ENCODE peak calls at places on chromosomes 1 and 21, in ten cellular contexts. Z, Y, V, R, G, N, W, S, O and X are unnamed samples.

GRCh38 chr1:66371233-66372005 is 162.5 kb upstream of the SGIP1 start:
- DNase-seq in Z (no peak), Y (peak), V (no peak), R (peak), G (no peak), N (peak), W (peak), S (no peak), O (no peak), X (no peak)

GRCh38 chr1:109468903-109469302 is 2.6 kb downstream of the SYPL2 start:
- DNase-seq in Z (no peak), Y (no peak), V (no peak), R (no peak), G (no peak), N (no peak), W (no peak), S (no peak), O (no peak), X (no peak)

GRCh38 chr1:67001682-67002425 is 52.1 kb downstream of the SLC35D1 start:
- DNase-seq in Z (no peak), Y (no peak), V (no peak), R (no peak), G (no peak), N (peak), W (peak), S (no peak), O (no peak), X (no peak)

GRCh38 chr1:115650961-115651360 is 9.2 kb downstream of the VANGL1 start:
- DNase-seq in Z (no peak), Y (no peak), V (no peak), R (no peak), G (no peak), N (no peak), W (no peak), S (no peak), O (no peak), X (no peak)

GRCh38 chr1:178344513-178345077 is 152.2 kb downstream of the CLEC20A start:
- DNase-seq in Z (peak), Y (peak), V (peak), R (peak), G (no peak), N (no peak), W (peak), S (peak), O (peak), X (no peak)

GRCh38 chr1:55107111-55107510 is 67.8 kb downstream of the PCSK9 start:
- DNase-seq in Z (no peak), Y (no peak), V (no peak), R (peak), G (no peak), N (no peak), W (no peak), S (no peak), O (no peak), X (no peak)

GRCh38 chr1:17338706-17339493 is 30.9 kb downstream of the PADI4 start:
- DNase-seq in Z (no peak), Y (no peak), V (no peak), R (no peak), G (no peak), N (no peak), W (no peak), S (no peak), O (no peak), X (no peak)

GRCh38 chr21:34797202-34797527 is 128.4 kb downstream of the CLIC6 start:
- DNase-seq in Z (no peak), Y (no peak), V (no peak), R (no peak), G (no peak), N (no peak), W (no peak), S (no peak), O (no peak), X (no peak)

GRCh38 chr1:107493111-107493716 is 352.4 kb downstream of the NTNG1 start:
- DNase-seq in Z (no peak), Y (no peak), V (no peak), R (no peak), G (no peak), N (no peak), W (no peak), S (no peak), O (no peak), X (no peak)

GRCh38 chr1:33086384-33086850 is 5.5 kb downstream of the AZIN2 start:
- DNase-seq in Z (peak), Y (peak), V (peak), R (peak), G (no peak), N (peak), W (peak), S (peak), O (no peak), X (no peak)

GRCh38 chr1:31389616-31390015 is 16.7 kb upstream of the FABP3 start:
- DNase-seq in Z (no peak), Y (no peak), V (no peak), R (no peak), G (no peak), N (no peak), W (no peak), S (no peak), O (no peak), X (no peak)

GRCh38 chr1:202854787-202855186 is 34.2 kb downstream of the RABIF start:
- DNase-seq in Z (no peak), Y (no peak), V (no peak), R (no peak), G (no peak), N (no peak), W (no peak), S (no peak), O (no peak), X (no peak)

GRCh38 chr1:100892554-100892953 is 2.1 kb downstream of the EXTL2 start:
- DNase-seq in Z (no peak), Y (no peak), V (no peak), R (no peak), G (no peak), N (no peak), W (no peak), S (no peak), O (no peak), X (no peak)

GRCh38 chr21:25997788-25998611 is 172.6 kb downstream of the APP start:
- DNase-seq in Z (no peak), Y (no peak), V (peak), R (no peak), G (no peak), N (no peak), W (no peak), S (no peak), O (no peak), X (no peak)

GRCh38 chr1:43386676-43387075 is 2.9 kb downstream of the MED8 start:
- DNase-seq in Z (no peak), Y (no peak), V (no peak), R (no peak), G (no peak), N (no peak), W (no peak), S (no peak), O (no peak), X (no peak)

GRCh38 chr1:43379476-43379875 is 10.1 kb downstream of the MED8 start:
- DNase-seq in Z (no peak), Y (no peak), V (no peak), R (no peak), G (no peak), N (no peak), W (no peak), S (no peak), O (no peak), X (no peak)

GRCh38 chr1:43382027-43382771 is 7.4 kb downstream of the MED8 start:
- DNase-seq in Z (no peak), Y (no peak), V (no peak), R (peak), G (no peak), N (no peak), W (no peak), S (no peak), O (no peak), X (no peak)

GRCh38 chr1:43381609-43382008 is 8.0 kb downstream of the MED8 start:
- DNase-seq in Z (no peak), Y (no peak), V (no peak), R (no peak), G (no peak), N (no peak), W (no peak), S (no peak), O (no peak), X (no peak)

GRCh38 chr1:43383449-43383848 is 6.2 kb downstream of the MED8 start:
- DNase-seq in Z (no peak), Y (no peak), V (no peak), R (no peak), G (no peak), N (no peak), W (no peak), S (no peak), O (no peak), X (no peak)
- TF ChIP-seq CTCF in Z (peak), Y (no peak), V (no peak), R (no peak), G (no peak), N (peak), W (no peak), S (no peak), O (no peak), X (no peak)

GRCh38 chr1:180157108-180157507 is 2.4 kb downstream of the QSOX1 start:
- DNase-seq in Z (no peak), Y (peak), V (no peak), R (peak), G (no peak), N (no peak), W (no peak), S (no peak), O (no peak), X (no peak)
- H3K4me3 ChIP-seq in Z (no peak), Y (peak), V (no peak), R (peak), G (no peak), N (no peak), W (no peak), S (no peak), O (no peak), X (no peak)

DNA sequence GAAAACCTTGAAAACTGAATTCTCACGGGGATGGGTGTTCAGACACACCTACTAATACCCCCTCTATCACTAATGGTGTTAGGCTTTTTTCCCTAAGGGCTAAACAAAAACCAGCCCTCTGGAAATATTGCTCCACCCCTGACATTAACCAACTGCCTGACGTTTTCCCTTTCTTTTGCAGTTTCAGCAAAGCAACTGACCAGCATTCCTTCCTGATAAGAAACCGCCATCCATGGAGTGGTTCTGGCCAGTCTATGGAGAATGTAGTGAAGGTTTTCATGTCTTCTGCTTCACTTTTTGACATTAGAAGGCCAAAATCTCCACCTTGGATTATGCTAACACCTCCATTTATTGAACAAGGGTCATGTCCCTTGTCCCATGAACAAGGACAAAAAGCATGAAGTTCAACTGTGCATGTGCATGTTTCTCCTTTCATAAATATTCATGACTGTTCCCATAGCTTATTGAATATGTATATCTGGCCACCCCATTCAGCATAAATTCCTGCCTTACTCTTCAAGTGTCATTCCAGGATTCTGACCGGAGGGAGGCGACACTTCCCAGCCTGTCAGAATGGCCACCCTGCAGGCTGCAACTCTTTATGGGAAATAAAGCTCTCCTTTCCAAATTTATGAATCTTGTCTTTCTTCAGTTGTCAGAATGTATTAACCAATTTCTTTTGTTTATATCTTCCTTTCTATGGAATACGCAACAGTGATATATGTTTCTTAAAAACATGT is 314.3 kb downstream of the HHIPL2 start:
- DNase-seq in Z (no peak), Y (peak), V (no peak), R (peak), G (no peak), N (no peak), W (no peak), S (no peak), O (no peak), X (no peak)
- TF ChIP-seq CTCF in Z (no peak), Y (no peak), V (peak), R (no peak), G (no peak), N (no peak), W (no peak), S (peak), O (no peak), X (no peak)

GRCh38 chr1:244076740-244077139 is 25.7 kb downstream of the ZBTB18 start:
- DNase-seq in Z (no peak), Y (no peak), V (no peak), R (no peak), G (no peak), N (no peak), W (no peak), S (no peak), O (no peak), X (no peak)

GRCh38 chr1:244075247-244075722 is 24.2 kb downstream of the ZBTB18 start:
- DNase-seq in Z (no peak), Y (no peak), V (peak), R (no peak), G (no peak), N (no peak), W (no peak), S (no peak), O (no peak), X (no peak)

GRCh38 chr1:244077473-244078220 is 26.6 kb downstream of the ZBTB18 start:
- DNase-seq in Z (no peak), Y (peak), V (no peak), R (no peak), G (peak), N (no peak), W (no peak), S (no peak), O (no peak), X (no peak)

GRCh38 chr1:244069499-244069898 is 18.4 kb downstream of the ZBTB18 start:
- DNase-seq in Z (no peak), Y (no peak), V (no peak), R (no peak), G (no peak), N (no peak), W (no peak), S (no peak), O (no peak), X (no peak)

GRCh38 chr1:244074559-244075171 is 23.6 kb downstream of the ZBTB18 start:
- DNase-seq in Z (no peak), Y (no peak), V (no peak), R (no peak), G (peak), N (no peak), W (no peak), S (no peak), O (no peak), X (no peak)
- H3K4me3 ChIP-seq in Z (no peak), Y (no peak), V (no peak), R (no peak), G (peak), N (no peak), W (no peak), S (no peak), O (no peak), X (peak)

DNA sequence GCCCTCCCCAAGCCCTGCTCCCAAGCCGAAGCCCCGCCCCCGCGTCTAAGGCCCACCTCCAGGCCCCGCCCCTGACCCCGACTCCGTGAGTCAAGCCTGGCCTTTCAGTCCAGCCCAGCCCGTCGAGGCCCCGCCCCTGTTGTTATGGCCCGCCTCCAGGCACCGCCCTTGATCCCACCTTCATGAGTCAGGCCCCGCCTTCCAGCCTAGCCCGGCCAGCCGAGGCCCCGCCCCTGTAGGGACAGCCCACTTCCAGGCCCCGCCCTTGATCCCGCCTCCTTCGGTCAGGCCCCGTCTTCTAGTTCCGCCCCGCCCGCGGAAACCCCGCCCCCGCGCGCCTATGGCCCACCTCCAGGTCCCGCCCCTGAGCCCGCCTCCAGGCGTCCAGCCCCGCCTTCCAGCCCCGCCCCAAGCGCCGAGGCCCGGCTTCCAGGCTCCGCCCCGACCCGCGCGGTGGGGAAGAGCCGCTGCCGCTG is 247 bp upstream of the DOP1B start:
- DNase-seq in Z (peak), Y (peak), V (peak), R (peak), G (peak), N (peak), W (peak), S (peak), O (peak), X (peak)
- TF ChIP-seq CTCF in Z (no peak), Y (no peak), V (no peak), R (no peak), G (no peak), N (no peak), W (no peak), S (no peak), O (no peak), X (no peak)

DNA sequence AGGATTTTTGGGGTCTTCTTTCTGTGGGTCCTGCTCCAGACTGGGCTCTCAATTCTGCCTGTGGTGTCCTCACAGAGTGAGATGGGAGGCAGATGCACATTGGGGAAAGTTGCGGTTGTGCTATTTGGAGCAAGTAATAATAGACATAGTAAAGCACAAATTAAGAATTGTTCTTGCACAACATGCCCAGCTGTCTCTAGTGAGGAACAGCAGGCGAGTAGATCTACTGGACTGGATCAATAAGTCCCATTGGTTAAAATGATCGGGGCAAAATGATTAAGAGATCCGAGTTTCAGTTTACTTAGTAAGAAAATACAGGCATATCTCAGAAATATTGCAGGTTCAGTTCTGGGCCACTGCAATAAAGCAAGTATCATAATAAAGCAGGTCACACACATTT is 448.3 kb upstream of the PROX1 start:
- DNase-seq in Z (no peak), Y (no peak), V (no peak), R (no peak), G (no peak), N (no peak), W (no peak), S (no peak), O (no peak), X (no peak)
- H3K4me3 ChIP-seq in Z (no peak), Y (no peak), V (no peak), R (no peak), G (no peak), N (no peak), W (no peak), S (no peak), O (no peak), X (no peak)

GRCh38 chr21:41487082-41487481 is 20.9 kb downstream of the TMPRSS2 start:
- DNase-seq in Z (no peak), Y (no peak), V (no peak), R (no peak), G (no peak), N (no peak), W (no peak), S (no peak), O (no peak), X (no peak)

GRCh38 chr21:41488080-41488479 is 19.9 kb downstream of the TMPRSS2 start:
- DNase-seq in Z (no peak), Y (no peak), V (no peak), R (no peak), G (peak), N (no peak), W (no peak), S (no peak), O (no peak), X (no peak)

GRCh38 chr21:41491412-41491811 is 16.5 kb downstream of the TMPRSS2 start:
- DNase-seq in Z (no peak), Y (no peak), V (no peak), R (no peak), G (no peak), N (no peak), W (no peak), S (no peak), O (no peak), X (no peak)

GRCh38 chr21:41490330-41490729 is 17.6 kb downstream of the TMPRSS2 start:
- DNase-seq in Z (no peak), Y (no peak), V (no peak), R (no peak), G (no peak), N (no peak), W (no peak), S (no peak), O (no peak), X (no peak)

GRCh38 chr21:41489329-41489728 is 18.6 kb downstream of the TMPRSS2 start:
- DNase-seq in Z (no peak), Y (no peak), V (no peak), R (no peak), G (no peak), N (no peak), W (no peak), S (no peak), O (no peak), X (no peak)
- TF ChIP-seq CTCF in Z (no peak), Y (no peak), V (no peak), R (no peak), G (no peak), N (no peak), W (no peak), S (no peak), O (no peak), X (no peak)

DNA sequence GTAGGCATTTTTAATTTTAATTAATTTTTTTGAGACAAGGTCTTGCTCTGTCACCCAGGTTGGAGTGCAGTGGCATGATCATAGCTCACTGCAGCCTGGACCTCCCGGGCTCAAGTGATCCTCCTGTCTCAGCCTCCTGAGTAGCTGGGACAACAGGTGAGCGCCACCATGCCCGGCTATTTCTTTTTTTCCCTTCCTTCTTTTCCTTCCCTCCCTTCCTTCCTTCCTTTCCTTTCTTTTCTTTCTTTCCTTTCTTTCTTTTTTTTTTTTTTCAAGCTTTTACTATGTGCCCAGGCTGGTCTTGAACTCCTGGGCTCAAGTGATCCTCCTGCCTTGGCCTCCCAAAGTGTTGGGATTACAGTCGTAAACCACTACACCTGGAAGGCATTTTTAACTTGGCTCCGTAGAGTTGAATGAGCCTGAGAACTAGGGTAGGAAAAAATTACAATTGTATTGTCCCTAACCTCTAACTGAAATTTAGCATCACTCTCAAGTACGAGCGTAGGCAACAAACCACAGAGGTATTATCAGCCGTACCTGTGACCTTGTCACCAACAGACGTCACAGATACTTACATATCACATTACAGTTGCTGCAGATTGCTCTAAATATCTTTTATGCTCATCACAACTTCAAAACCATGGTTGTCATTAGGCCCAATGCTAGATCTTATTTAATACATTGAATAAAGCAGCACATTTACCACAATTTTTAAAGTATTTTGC is 8.0 kb downstream of the RUNX3 start:
- DNase-seq in Z (no peak), Y (no peak), V (no peak), R (no peak), G (no peak), N (no peak), W (no peak), S (no peak), O (no peak), X (no peak)
- H3K4me3 ChIP-seq in Z (no peak), Y (no peak), V (no peak), R (no peak), G (no peak), N (no peak), W (no peak), S (no peak), O (no peak), X (no peak)